ENCODE peak calls at places on chromosomes 16 and 17, in five cellular contexts. One of them, this sample, is unnamed.

GRCh38 chr16:67509016-67509415 is 19.6 kb upstream of the RIPOR1 start:
- DNase-seq in B cell: no peak
- DNase-seq in AG04449: no peak
- DNase-seq in tibial nerve: no peak
- DNase-seq in cardiac muscle cell: no peak
- DNase-seq in this sample: no peak

GRCh38 chr17:77188084-77189066 is 47.6 kb downstream of the SEC14L1 start:
- DNase-seq in AG04449: no peak
- DNase-seq in tibial nerve: no peak
- DNase-seq in B cell: no peak
- DNase-seq in cardiac muscle cell: no peak
- DNase-seq in this sample: no peak

GRCh38 chr16:17567455-17567854 is 96.7 kb upstream of the XYLT1 start:
- DNase-seq in B cell: no peak
- DNase-seq in cardiac muscle cell: no peak
- DNase-seq in AG04449: no peak
- DNase-seq in tibial nerve: no peak
- DNase-seq in this sample: no peak

GRCh38 chr17:30148376-30148775 is 31.8 kb downstream of the NSRP1 start:
- DNase-seq in cardiac muscle cell: no peak
- DNase-seq in B cell: no peak
- DNase-seq in AG04449: no peak
- DNase-seq in tibial nerve: no peak
- DNase-seq in this sample: no peak

GRCh38 chr17:50214986-50215730 is 13.7 kb upstream of the COL1A1 start:
- DNase-seq in AG04449: no peak
- DNase-seq in tibial nerve: no peak
- DNase-seq in cardiac muscle cell: no peak
- DNase-seq in B cell: no peak
- DNase-seq in this sample: no peak

GRCh38 chr16:78630102-78630501 is 530.6 kb downstream of the WWOX start:
- DNase-seq in B cell: no peak
- DNase-seq in tibial nerve: no peak
- DNase-seq in cardiac muscle cell: no peak
- DNase-seq in AG04449: no peak
- DNase-seq in this sample: no peak

GRCh38 chr16:55812951-55813350 is 19.9 kb downstream of the CES1 start:
- DNase-seq in cardiac muscle cell: no peak
- DNase-seq in B cell: no peak
- DNase-seq in AG04449: no peak
- DNase-seq in tibial nerve: no peak
- DNase-seq in this sample: no peak

GRCh38 chr16:10218490-10219206 is 36.4 kb upstream of the GRIN2A start:
- DNase-seq in tibial nerve: no peak
- DNase-seq in cardiac muscle cell: no peak
- DNase-seq in AG04449: no peak
- DNase-seq in B cell: no peak
- DNase-seq in this sample: no peak

GRCh38 chr17:42783778-42784138 is 3.3 kb downstream of the WNK4 start:
- DNase-seq in tibial nerve: no peak
- DNase-seq in cardiac muscle cell: no peak
- DNase-seq in B cell: no peak
- DNase-seq in AG04449: no peak
- DNase-seq in this sample: no peak

GRCh38 chr17:9253308-9253707 is 232.0 kb downstream of the NTN1 start:
- DNase-seq in AG04449: no peak
- DNase-seq in tibial nerve: no peak
- DNase-seq in cardiac muscle cell: no peak
- DNase-seq in B cell: no peak
- DNase-seq in this sample: no peak

GRCh38 chr17:9256944-9257629 is 235.8 kb downstream of the NTN1 start:
- DNase-seq in AG04449: no peak
- DNase-seq in B cell: no peak
- DNase-seq in cardiac muscle cell: no peak
- DNase-seq in tibial nerve: no peak
- DNase-seq in this sample: no peak

GRCh38 chr17:9256361-9256943 is 235.1 kb downstream of the NTN1 start:
- DNase-seq in AG04449: no peak
- DNase-seq in tibial nerve: no peak
- DNase-seq in B cell: no peak
- DNase-seq in cardiac muscle cell: no peak
- DNase-seq in this sample: no peak

GRCh38 chr17:9254841-9255240 is 233.5 kb downstream of the NTN1 start:
- DNase-seq in cardiac muscle cell: no peak
- DNase-seq in AG04449: no peak
- DNase-seq in tibial nerve: no peak
- DNase-seq in B cell: no peak
- DNase-seq in this sample: no peak

GRCh38 chr17:9255838-9256237 is 234.5 kb downstream of the NTN1 start:
- DNase-seq in tibial nerve: no peak
- DNase-seq in B cell: no peak
- DNase-seq in cardiac muscle cell: no peak
- DNase-seq in AG04449: no peak
- DNase-seq in this sample: no peak
- TF ChIP-seq CTCF in tibial nerve: no peak
- TF ChIP-seq CTCF in B cell: no peak
- TF ChIP-seq CTCF in cardiac muscle cell: no peak
- TF ChIP-seq CTCF in AG04449: no peak
- TF ChIP-seq CTCF in this sample: no peak

GRCh38 chr17:79874329-79874981 is 35.2 kb upstream of the CBX4 start:
- DNase-seq in cardiac muscle cell: peak
- DNase-seq in AG04449: no peak
- DNase-seq in tibial nerve: no peak
- DNase-seq in B cell: peak
- DNase-seq in this sample: no peak
- TF ChIP-seq CTCF in cardiac muscle cell: peak
- TF ChIP-seq CTCF in AG04449: peak
- TF ChIP-seq CTCF in tibial nerve: peak
- TF ChIP-seq CTCF in B cell: peak
- TF ChIP-seq CTCF in this sample: peak

DNA sequence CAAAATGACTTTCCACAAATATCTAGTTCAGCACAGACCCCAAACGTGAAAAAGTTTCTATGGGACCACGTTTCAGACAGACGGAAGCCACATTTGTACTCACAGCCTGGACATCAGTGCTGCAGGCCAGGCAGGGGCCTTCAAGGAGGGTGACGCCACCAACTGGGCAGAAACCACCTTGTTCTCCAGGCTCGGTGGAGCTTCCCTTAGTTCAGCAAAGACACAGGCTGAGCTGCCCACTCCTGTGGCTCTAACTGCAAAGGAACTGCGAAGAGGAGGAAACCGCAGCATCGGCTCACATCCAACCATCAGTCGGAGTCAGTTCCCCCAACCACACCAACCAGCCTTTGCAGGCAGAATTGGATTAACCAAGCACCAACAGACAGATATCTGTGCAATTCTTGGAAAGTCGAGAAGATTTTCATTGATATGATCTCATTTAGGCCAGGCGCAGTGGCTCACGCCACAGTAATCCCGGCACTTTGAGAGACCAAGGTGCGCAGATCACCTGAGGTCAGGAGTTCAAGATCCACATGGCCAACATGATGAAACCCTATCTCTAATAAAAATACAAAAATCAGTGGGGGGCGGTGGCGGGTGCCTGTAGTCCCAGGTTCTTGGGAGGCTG is 73.3 kb upstream of the CNEP1R1 start:
- DNase-seq in tibial nerve: no peak
- DNase-seq in B cell: no peak
- DNase-seq in AG04449: no peak
- DNase-seq in cardiac muscle cell: no peak
- DNase-seq in this sample: no peak
- TF ChIP-seq CTCF in tibial nerve: no peak
- TF ChIP-seq CTCF in B cell: no peak
- TF ChIP-seq CTCF in AG04449: no peak
- TF ChIP-seq CTCF in cardiac muscle cell: no peak
- TF ChIP-seq CTCF in this sample: no peak

GRCh38 chr17:16448490-16448889 is 33.1 kb downstream of the TRPV2 start:
- DNase-seq in tibial nerve: no peak
- DNase-seq in AG04449: no peak
- DNase-seq in B cell: no peak
- DNase-seq in cardiac muscle cell: no peak
- DNase-seq in this sample: no peak

GRCh38 chr17:16444258-16444886 is 29.0 kb downstream of the TRPV2 start:
- DNase-seq in AG04449: no peak
- DNase-seq in B cell: no peak
- DNase-seq in tibial nerve: no peak
- DNase-seq in cardiac muscle cell: no peak
- DNase-seq in this sample: no peak

GRCh38 chr17:16447676-16448075 is 32.3 kb downstream of the TRPV2 start:
- DNase-seq in AG04449: no peak
- DNase-seq in cardiac muscle cell: no peak
- DNase-seq in B cell: no peak
- DNase-seq in tibial nerve: no peak
- DNase-seq in this sample: no peak

GRCh38 chr17:16449121-16449570 is 33.8 kb downstream of the TRPV2 start:
- DNase-seq in AG04449: no peak
- DNase-seq in tibial nerve: no peak
- DNase-seq in B cell: no peak
- DNase-seq in cardiac muscle cell: no peak
- DNase-seq in this sample: no peak

DNA sequence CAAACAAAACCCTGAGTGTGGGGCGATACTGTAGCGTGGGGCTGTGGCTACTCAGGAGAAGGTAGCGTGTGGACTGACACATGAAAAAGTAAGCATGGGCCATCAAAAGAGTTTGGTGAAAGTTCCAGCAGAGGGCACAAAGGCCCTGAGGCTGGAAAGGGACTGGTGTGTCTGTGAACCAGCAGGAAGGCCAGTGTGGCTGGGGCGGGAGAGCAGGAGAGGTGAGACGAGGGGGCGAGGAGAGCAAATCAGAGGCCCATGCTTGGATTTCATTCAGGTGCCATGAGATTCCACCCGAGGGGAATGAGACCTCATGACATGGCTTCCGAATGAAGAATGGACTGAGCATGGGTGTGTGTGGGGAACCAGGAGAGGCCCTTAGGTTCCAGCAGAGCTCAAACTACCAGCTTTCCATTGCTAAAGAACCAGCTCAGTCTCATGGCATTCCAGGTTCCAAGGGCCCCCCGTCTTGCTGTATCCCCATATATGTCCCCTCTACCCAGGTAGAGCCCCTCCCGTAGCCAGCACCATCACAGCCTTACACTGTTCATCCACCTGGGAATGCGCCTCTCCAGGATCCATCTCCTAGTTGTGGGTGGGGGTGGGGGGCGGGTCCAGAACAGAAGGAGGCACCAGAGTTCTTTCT is 31.1 kb downstream of the TRPV2 start:
- DNase-seq in AG04449: no peak
- DNase-seq in B cell: no peak
- DNase-seq in cardiac muscle cell: no peak
- DNase-seq in tibial nerve: no peak
- DNase-seq in this sample: no peak
- TF ChIP-seq CTCF in AG04449: no peak
- TF ChIP-seq CTCF in B cell: no peak
- TF ChIP-seq CTCF in cardiac muscle cell: no peak
- TF ChIP-seq CTCF in tibial nerve: no peak
- TF ChIP-seq CTCF in this sample: no peak

GRCh38 chr17:55654015-55654414 is 68.6 kb downstream of the TMEM100 start:
- DNase-seq in B cell: no peak
- DNase-seq in AG04449: no peak
- DNase-seq in cardiac muscle cell: peak
- DNase-seq in tibial nerve: no peak
- DNase-seq in this sample: no peak
- TF ChIP-seq CTCF in B cell: no peak
- TF ChIP-seq CTCF in AG04449: no peak
- TF ChIP-seq CTCF in cardiac muscle cell: no peak
- TF ChIP-seq CTCF in tibial nerve: no peak
- TF ChIP-seq CTCF in this sample: no peak

GRCh38 chr17:82416264-82416663 is 1.9 kb upstream of the HEXD start:
- DNase-seq in cardiac muscle cell: no peak
- DNase-seq in B cell: no peak
- DNase-seq in tibial nerve: no peak
- DNase-seq in AG04449: no peak
- DNase-seq in this sample: no peak

GRCh38 chr17:82412535-82413520 is 5.3 kb upstream of the HEXD start:
- DNase-seq in B cell: no peak
- DNase-seq in cardiac muscle cell: no peak
- DNase-seq in tibial nerve: no peak
- DNase-seq in AG04449: no peak
- DNase-seq in this sample: no peak

GRCh38 chr17:82415336-82415735 is 2.8 kb upstream of the HEXD start:
- DNase-seq in B cell: no peak
- DNase-seq in cardiac muscle cell: no peak
- DNase-seq in AG04449: no peak
- DNase-seq in tibial nerve: no peak
- DNase-seq in this sample: no peak

GRCh38 chr17:82415786-82416185 is 2.4 kb upstream of the HEXD start:
- DNase-seq in cardiac muscle cell: no peak
- DNase-seq in AG04449: no peak
- DNase-seq in tibial nerve: no peak
- DNase-seq in B cell: no peak
- DNase-seq in this sample: no peak

GRCh38 chr17:82414548-82415281 is 3.4 kb upstream of the HEXD start:
- DNase-seq in tibial nerve: peak
- DNase-seq in AG04449: no peak
- DNase-seq in cardiac muscle cell: peak
- DNase-seq in B cell: peak
- DNase-seq in this sample: no peak
- TF ChIP-seq CTCF in tibial nerve: peak
- TF ChIP-seq CTCF in AG04449: peak
- TF ChIP-seq CTCF in cardiac muscle cell: peak
- TF ChIP-seq CTCF in B cell: peak
- TF ChIP-seq CTCF in this sample: peak

GRCh38 chr16:89179656-89180315 is 8.2 kb downstream of the CDH15 start:
- DNase-seq in B cell: no peak
- DNase-seq in AG04449: no peak
- DNase-seq in cardiac muscle cell: no peak
- DNase-seq in tibial nerve: no peak
- DNase-seq in this sample: no peak
- TF ChIP-seq CTCF in B cell: no peak
- TF ChIP-seq CTCF in AG04449: no peak
- TF ChIP-seq CTCF in cardiac muscle cell: no peak
- TF ChIP-seq CTCF in tibial nerve: no peak
- TF ChIP-seq CTCF in this sample: no peak

GRCh38 chr17:6476061-6476833 is 32.0 kb downstream of the PIMREG start:
- DNase-seq in B cell: no peak
- DNase-seq in tibial nerve: no peak
- DNase-seq in cardiac muscle cell: no peak
- DNase-seq in AG04449: no peak
- DNase-seq in this sample: no peak
- TF ChIP-seq CTCF in B cell: no peak
- TF ChIP-seq CTCF in tibial nerve: no peak
- TF ChIP-seq CTCF in cardiac muscle cell: no peak
- TF ChIP-seq CTCF in AG04449: no peak
- TF ChIP-seq CTCF in this sample: no peak

DNA sequence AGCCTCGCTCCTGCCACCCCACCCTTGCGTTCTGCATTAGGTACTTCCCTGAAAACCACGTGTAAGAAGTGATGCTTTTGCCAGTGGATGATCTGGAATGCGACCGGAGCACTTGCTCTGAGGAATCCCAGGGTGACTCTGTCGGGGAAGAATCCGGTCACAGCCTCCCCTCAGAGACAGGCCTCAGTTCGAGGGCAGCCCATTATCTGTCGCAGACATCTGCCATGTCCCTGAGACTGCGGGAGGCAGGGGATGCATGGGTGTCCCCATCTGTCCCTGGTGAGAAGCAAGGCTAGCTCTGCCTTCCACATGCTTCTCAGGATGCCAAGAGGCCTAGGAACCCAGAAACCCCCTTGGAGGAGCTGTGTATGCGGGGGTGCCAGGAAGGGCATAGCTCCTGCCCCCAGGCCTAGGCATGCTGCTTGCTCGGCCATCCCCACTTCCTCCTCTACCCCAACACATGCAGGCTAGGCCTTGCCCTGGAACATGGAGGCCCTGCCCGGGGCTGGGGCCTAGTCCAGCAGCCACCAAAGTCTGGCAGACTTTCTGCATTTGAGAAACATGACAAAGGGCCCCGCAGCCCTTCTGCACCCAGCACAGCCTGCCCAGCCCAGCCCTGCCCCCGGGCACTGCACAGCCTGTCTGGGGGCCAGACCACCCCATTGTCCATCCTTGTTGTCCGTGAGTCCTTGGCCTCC is 20.5 kb downstream of the MNT start:
- DNase-seq in cardiac muscle cell: no peak
- DNase-seq in B cell: no peak
- DNase-seq in tibial nerve: no peak
- DNase-seq in AG04449: no peak
- DNase-seq in this sample: no peak
- TF ChIP-seq CTCF in cardiac muscle cell: no peak
- TF ChIP-seq CTCF in B cell: no peak
- TF ChIP-seq CTCF in tibial nerve: no peak
- TF ChIP-seq CTCF in AG04449: no peak
- TF ChIP-seq CTCF in this sample: no peak

This sample was measured in CD14-positive monocyte.